ENCODE peak calls at places on chromosomes 12 and 14, in four cellular contexts. One of them, this sample, is unnamed.

GRCh38 chr12:113647048-113647447 is 175.4 kb upstream of the LHX5 start:
- DNase-seq in IMR-90: no peak
- DNase-seq in GM13976: no peak
- DNase-seq in glutamatergic neuron: peak; percentile 57
- DNase-seq in this sample: no peak

GRCh38 chr12:113005759-113006158 is 27.4 kb downstream of the OAS2 start:
- DNase-seq in IMR-90: no peak
- DNase-seq in glutamatergic neuron: no peak
- DNase-seq in GM13976: no peak
- DNase-seq in this sample: no peak

GRCh38 chr14:38111046-38111445 is 96.7 kb upstream of the SSTR1 start:
- DNase-seq in IMR-90: no peak
- DNase-seq in glutamatergic neuron: no peak
- DNase-seq in GM13976: no peak
- DNase-seq in this sample: no peak

GRCh38 chr12:46391630-46392029 is 19.1 kb upstream of the SLC38A2 start:
- DNase-seq in glutamatergic neuron: no peak
- DNase-seq in IMR-90: no peak
- DNase-seq in GM13976: no peak
- DNase-seq in this sample: no peak

GRCh38 chr12:44847888-44848770 is 28.0 kb downstream of the NELL2 start:
- DNase-seq in IMR-90: no peak
- DNase-seq in glutamatergic neuron: no peak
- DNase-seq in GM13976: no peak
- DNase-seq in this sample: peak; percentile 18

GRCh38 chr14:58918066-58918465 is 270.4 kb upstream of the DAAM1 start:
- DNase-seq in GM13976: no peak
- DNase-seq in glutamatergic neuron: no peak
- DNase-seq in IMR-90: peak; percentile 77
- DNase-seq in this sample: no peak

GRCh38 chr14:79967453-79967852 is 243.9 kb downstream of the DIO2 start:
- DNase-seq in IMR-90: peak; percentile 54
- DNase-seq in GM13976: no peak
- DNase-seq in glutamatergic neuron: no peak
- DNase-seq in this sample: no peak

GRCh38 chr14:26601856-26602255 is 4.0 kb upstream of the NOVA1 start:
- DNase-seq in IMR-90: no peak
- DNase-seq in GM13976: no peak
- DNase-seq in glutamatergic neuron: no peak
- DNase-seq in this sample: no peak

GRCh38 chr12:65765436-65765813 is 58.9 kb upstream of the HMGA2 start:
- DNase-seq in glutamatergic neuron: no peak
- DNase-seq in IMR-90: peak; percentile 80
- DNase-seq in GM13976: no peak
- DNase-seq in this sample: no peak

GRCh38 chr14:88463318-88463717 is 77.9 kb downstream of the SPATA7 start:
- DNase-seq in IMR-90: no peak
- DNase-seq in glutamatergic neuron: no peak
- DNase-seq in GM13976: peak; percentile 49
- DNase-seq in this sample: no peak

GRCh38 chr14:77036484-77037337 is 8.2 kb upstream of the IRF2BPL start:
- DNase-seq in GM13976: no peak
- DNase-seq in IMR-90: no peak
- DNase-seq in glutamatergic neuron: no peak
- DNase-seq in this sample: peak; percentile 65

GRCh38 chr12:34108405-34108803 is 86.1 kb downstream of the ALG10 start:
- DNase-seq in IMR-90: no peak
- DNase-seq in GM13976: no peak
- DNase-seq in glutamatergic neuron: no peak
- DNase-seq in this sample: no peak

GRCh38 chr12:110744176-110744575 is 1.5 kb upstream of the PPP1CC start:
- DNase-seq in glutamatergic neuron: no peak
- DNase-seq in GM13976: no peak
- DNase-seq in IMR-90: peak; percentile 41
- DNase-seq in this sample: no peak

GRCh38 chr12:64679487-64679983 is 69.2 kb downstream of the RASSF3 start:
- DNase-seq in GM13976: no peak
- DNase-seq in glutamatergic neuron: no peak
- DNase-seq in IMR-90: peak; percentile 65
- DNase-seq in this sample: no peak

GRCh38 chr14:33951183-33951840 is 438 bp upstream of the EGLN3 start:
- DNase-seq in IMR-90: no peak
- DNase-seq in GM13976: no peak
- DNase-seq in glutamatergic neuron: no peak
- DNase-seq in this sample: no peak

GRCh38 chr14:71103662-71104484 is 196.6 kb downstream of the PCNX1 start:
- DNase-seq in IMR-90: peak; percentile 80
- DNase-seq in glutamatergic neuron: no peak
- DNase-seq in GM13976: peak; percentile 63
- DNase-seq in this sample: peak; percentile 57

GRCh38 chr12:109433618-109434017 is 43.5 kb downstream of the KCTD10 start:
- DNase-seq in glutamatergic neuron: peak; percentile 56
- DNase-seq in IMR-90: no peak
- DNase-seq in GM13976: no peak
- DNase-seq in this sample: no peak
- TF ChIP-seq CTCF in glutamatergic neuron: peak; percentile 48
- TF ChIP-seq CTCF in IMR-90: no peak
- TF ChIP-seq CTCF in GM13976: no peak
- TF ChIP-seq CTCF in this sample: no peak

GRCh38 chr12:6960291-6961277 is 9.4 kb downstream of the PTPN6 start:
- DNase-seq in IMR-90: peak; percentile 38
- DNase-seq in GM13976: peak; percentile 68
- DNase-seq in glutamatergic neuron: no peak
- DNase-seq in this sample: peak; percentile 62
- TF ChIP-seq CTCF in IMR-90: peak; percentile 40
- TF ChIP-seq CTCF in GM13976: peak; percentile 62
- TF ChIP-seq CTCF in glutamatergic neuron: no peak
- TF ChIP-seq CTCF in this sample: peak; percentile 67

DNA sequence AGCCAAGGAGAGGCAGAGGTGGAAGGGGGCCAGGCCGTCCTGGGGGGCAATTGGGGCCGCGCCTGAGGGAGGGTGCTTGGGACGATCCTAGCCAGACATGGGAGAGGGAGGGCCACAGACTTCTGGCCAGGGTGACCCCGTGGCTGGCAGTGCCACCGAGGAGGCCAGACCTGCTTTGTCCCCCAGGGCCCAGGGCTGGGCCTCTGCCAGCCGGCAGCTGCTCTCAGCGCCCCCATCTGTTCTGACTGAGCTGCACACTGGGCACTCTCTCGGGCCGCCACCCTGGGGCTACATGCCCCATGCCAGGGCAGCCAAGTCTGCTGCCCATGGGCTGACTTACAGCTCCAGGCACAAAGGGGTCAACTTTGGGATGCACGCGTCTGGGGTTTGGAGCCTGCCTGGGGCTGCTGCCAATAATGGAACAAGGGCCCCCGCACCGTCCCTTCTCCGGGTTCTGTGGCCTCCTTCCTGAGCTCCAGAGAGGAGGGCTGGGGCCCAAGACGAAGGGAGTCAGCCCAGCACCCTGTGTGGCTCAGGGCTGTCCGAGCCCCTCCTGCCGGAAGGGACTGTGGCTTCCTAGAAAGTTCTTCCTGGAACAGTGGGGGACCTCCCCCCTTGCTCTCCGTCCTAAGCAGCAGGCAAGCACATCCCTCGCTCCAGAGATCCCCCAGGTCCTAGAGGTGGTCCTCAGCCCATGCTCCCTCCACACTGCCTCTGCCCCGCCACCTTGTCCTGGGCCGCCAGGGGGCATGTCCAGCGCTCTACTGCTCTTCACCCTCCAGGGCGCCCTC is 1.1 kb downstream of the ADSS1 start:
- DNase-seq in IMR-90: no peak
- DNase-seq in glutamatergic neuron: peak; percentile 60
- DNase-seq in GM13976: no peak
- DNase-seq in this sample: no peak
- TF ChIP-seq CTCF in IMR-90: peak; percentile 34
- TF ChIP-seq CTCF in glutamatergic neuron: no peak
- TF ChIP-seq CTCF in GM13976: no peak
- TF ChIP-seq CTCF in this sample: no peak

DNA sequence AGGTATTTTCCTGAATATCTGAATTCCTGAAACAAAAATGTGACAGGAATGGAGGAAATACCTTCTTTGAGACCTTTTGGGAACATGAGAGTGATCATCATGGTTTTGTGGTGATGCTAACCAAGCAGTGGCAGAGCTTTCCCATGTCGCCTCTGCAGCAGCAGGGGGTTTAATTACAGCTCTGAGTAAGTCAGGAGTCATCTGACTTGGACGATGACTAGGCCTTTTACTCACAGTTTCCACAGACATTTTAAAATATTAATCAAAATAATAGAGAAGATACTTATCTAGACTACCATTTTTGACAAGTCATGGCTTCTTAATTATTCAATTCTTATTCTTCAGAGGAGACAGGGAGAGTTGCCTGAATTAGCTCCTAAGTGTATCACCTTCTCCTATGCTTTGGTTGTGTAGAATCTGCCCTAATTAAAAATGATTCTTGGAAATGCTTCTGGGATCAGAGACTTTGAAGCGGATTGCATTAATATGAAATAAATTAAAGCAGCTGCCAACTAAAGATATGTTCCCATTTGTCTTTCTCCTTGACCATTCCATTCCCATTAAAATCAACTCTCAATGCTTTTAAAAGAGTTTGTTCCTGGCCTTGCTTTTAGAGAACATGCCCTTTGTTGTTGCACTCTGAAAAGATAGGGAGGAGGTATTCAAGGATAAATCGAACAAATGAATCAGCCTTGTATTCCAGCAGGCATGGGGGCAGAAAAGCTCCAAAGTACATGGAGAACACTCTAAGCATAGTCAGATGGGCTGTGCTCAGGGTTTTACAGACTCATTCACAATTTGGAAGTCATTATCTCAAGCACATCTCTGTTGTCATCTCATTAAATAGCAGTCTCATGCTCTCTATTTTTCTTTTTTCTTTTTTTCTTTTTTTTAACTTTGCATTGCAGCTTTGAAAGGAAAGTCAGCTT is 7.7 kb upstream of the IFNG-AS1 start:
- DNase-seq in IMR-90: peak; percentile 89
- DNase-seq in glutamatergic neuron: no peak
- DNase-seq in GM13976: no peak
- DNase-seq in this sample: no peak
- TF ChIP-seq CTCF in IMR-90: no peak
- TF ChIP-seq CTCF in glutamatergic neuron: no peak
- TF ChIP-seq CTCF in GM13976: no peak
- TF ChIP-seq CTCF in this sample: no peak